ENCODE peak calls at places on chromosomes 11 and 22, in eight cellular contexts. X is transverse colon, F is stomach, A is HL-60, B is HCT116, R is sigmoid colon, V is GM12891, Y is GM23338. Q is an unnamed sample.

GRCh38 chr22:44423556-44423955 is 74.5 kb downstream of the RTL6 start:
- DNase-seq in X (no peak), F (no peak), A (no peak), B (no peak), R (peak; percentile 49), V (no peak), Y (no peak), Q (no peak)

GRCh38 chr11:19093976-19094375 is 23.0 kb upstream of the ZDHHC13 start:
- DNase-seq in X (no peak), F (no peak), A (peak; percentile 17), B (no peak), R (no peak), V (no peak), Y (no peak), Q (no peak)

GRCh38 chr22:45033136-45033535 is 23.3 kb upstream of the PHF21B start:
- DNase-seq in X (no peak), F (no peak), A (no peak), B (no peak), R (no peak), V (no peak), Y (no peak), Q (no peak)

GRCh38 chr11:1573847-1574255 is 1.8 kb upstream of the DUSP8 start:
- DNase-seq in X (peak; percentile 85), F (peak; percentile 87), A (no peak), B (peak; percentile 39), R (peak; percentile 71), V (no peak), Y (no peak), Q (peak; percentile 25)

GRCh38 chr22:46220921-46221320 is 29.2 kb downstream of the CDPF1 start:
- DNase-seq in X (no peak), F (no peak), A (no peak), B (no peak), R (no peak), V (no peak), Y (no peak), Q (no peak)

GRCh38 chr11:65316979-65317786 is 2.5 kb downstream of the CDC42EP2 start:
- DNase-seq in X (peak; percentile 80), F (peak; percentile 74), A (no peak), B (peak; percentile 55), R (peak; percentile 90), V (no peak), Y (peak; percentile 80), Q (no peak)

GRCh38 chr11:71251159-71251721 is 1.1 kb downstream of the SHANK2 start:
- DNase-seq in X (peak; percentile 25), F (peak; percentile 54), A (no peak), B (no peak), R (no peak), V (no peak), Y (peak; percentile 46), Q (no peak)

GRCh38 chr11:114219559-114220349 is 76.4 kb upstream of the NNMT start:
- DNase-seq in X (no peak), F (no peak), A (no peak), B (no peak), R (no peak), V (no peak), Y (no peak), Q (no peak)

GRCh38 chr11:24885580-24886173 is 388.8 kb downstream of the LUZP2 start:
- DNase-seq in X (no peak), F (no peak), A (no peak), B (no peak), R (no peak), V (no peak), Y (no peak), Q (no peak)

DNA sequence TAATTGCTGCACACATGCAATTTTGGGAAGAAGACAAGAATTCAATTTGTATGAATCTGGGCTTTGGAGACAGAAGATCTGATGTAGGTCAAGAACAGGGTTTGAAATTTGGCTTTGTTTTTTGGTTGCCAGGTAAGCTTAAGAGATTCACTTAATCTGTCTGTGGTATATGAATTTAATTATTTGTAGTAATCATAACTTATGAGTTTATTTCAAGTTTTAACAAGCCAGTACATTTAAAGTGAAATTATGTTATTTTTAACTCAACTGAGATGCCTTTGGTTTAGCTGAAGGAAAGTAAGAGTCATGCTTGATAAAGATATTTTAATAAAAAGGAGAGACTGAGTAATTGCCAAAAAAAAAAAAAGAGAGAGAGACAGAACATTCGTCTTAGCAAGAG is 384.1 kb downstream of the LUZP2 start:
- DNase-seq in X (no peak), F (no peak), A (no peak), B (no peak), R (no peak), V (no peak), Y (no peak), Q (no peak)
- TF ChIP-seq POLR2AphosphoS5 in X (no peak), F (no peak), A (no peak), B (no peak), R (no peak), V (no peak), Y (no peak), Q (no peak)

DNA sequence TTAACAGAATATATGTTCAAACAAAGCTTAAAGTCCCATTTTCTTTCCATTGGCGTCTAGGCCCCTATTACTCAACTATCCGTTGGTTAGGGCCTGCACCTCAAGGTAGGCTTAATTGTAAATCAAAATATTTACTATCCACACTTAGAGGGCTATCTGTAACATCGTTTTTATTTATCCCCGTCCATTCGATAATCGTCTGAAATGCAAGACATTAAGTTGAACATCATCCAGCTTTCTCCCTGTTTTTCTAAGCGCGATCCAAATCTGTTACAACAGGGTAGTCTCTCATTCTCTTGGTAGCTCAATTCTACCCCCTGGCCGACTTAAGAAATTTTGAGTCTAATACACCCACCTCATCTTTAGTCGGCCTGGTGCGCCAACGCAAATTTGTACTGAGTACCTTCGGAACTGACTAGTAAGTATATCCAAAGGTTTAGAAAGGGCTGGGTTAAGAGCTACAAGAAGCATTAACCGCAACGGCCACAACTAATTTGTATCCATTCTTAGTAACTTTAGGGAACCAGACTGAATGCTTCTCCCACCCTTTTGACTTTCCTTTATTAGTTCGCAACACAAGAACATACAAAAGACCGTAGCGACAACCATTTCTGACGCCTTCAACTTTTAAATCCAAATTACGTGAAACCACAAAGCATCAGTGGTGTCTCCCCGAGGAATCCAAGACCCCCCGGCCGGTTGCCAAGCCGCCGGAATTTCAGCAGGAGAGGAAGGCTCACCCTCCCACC is 1.1 kb upstream of the ZNF143 start:
- DNase-seq in X (peak; percentile 27), F (no peak), A (no peak), B (peak; percentile 22), R (no peak), V (no peak), Y (peak; percentile 41), Q (no peak)
- TF ChIP-seq POLR2AphosphoS5 in X (no peak), F (no peak), A (no peak), B (no peak), R (no peak), V (no peak), Y (no peak), Q (no peak)

GRCh38 chr22:24976442-24977218 is 24.1 kb downstream of the KIAA1671 start:
- DNase-seq in X (no peak), F (no peak), A (no peak), B (no peak), R (no peak), V (no peak), Y (no peak), Q (no peak)

GRCh38 chr22:24977370-24978230 is 25.1 kb downstream of the KIAA1671 start:
- DNase-seq in X (peak; percentile 68), F (no peak), A (no peak), B (no peak), R (peak; percentile 79), V (no peak), Y (no peak), Q (no peak)

GRCh38 chr22:24975125-24975640 is 22.7 kb downstream of the KIAA1671 start:
- DNase-seq in X (no peak), F (no peak), A (no peak), B (no peak), R (no peak), V (no peak), Y (no peak), Q (no peak)

GRCh38 chr22:24973867-24974266 is 21.4 kb downstream of the KIAA1671 start:
- DNase-seq in X (peak; percentile 85), F (peak; percentile 62), A (no peak), B (no peak), R (no peak), V (no peak), Y (no peak), Q (no peak)

DNA sequence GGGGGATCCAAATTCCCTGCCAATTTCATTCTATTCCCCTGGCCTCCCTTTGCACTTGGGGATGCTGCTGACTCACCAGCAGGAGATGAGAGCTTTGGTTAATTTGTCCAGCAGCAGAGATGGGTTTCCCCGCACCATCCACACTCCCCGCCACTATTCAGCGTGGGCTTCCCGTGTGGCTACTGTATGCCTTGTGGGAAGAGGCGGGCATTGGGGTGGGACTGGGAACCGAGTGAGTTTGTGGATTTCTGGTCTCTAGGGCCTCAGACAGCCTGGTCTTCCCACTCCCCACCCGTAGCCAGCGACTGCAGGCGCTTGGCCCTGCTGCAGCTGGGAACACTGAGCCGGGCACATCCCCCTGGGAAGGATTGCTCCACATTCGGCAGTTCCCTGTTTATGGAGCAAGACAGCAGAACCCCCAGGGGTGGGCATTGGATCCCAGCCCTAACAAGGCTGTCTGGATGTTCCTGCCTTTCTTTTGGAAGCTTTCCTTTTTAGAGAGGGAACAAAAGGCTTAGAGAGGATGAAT is 23.4 kb downstream of the KIAA1671 start:
- DNase-seq in X (no peak), F (no peak), A (no peak), B (no peak), R (peak; percentile 74), V (no peak), Y (no peak), Q (no peak)
- TF ChIP-seq POLR2AphosphoS5 in X (no peak), F (no peak), A (no peak), B (no peak), R (no peak), V (no peak), Y (no peak), Q (no peak)

GRCh38 chr22:19448739-19449421 is 1.4 kb upstream of the C22orf39 start:
- DNase-seq in X (no peak), F (no peak), A (no peak), B (no peak), R (no peak), V (no peak), Y (no peak), Q (no peak)

GRCh38 chr22:19446603-19447387 is 716 bp downstream of the C22orf39 start:
- DNase-seq in X (peak; percentile 12), F (no peak), A (no peak), B (no peak), R (no peak), V (no peak), Y (peak; percentile 86), Q (no peak)

GRCh38 chr22:19449422-19449767 is 1.9 kb upstream of the C22orf39 start:
- DNase-seq in X (no peak), F (no peak), A (no peak), B (no peak), R (no peak), V (no peak), Y (no peak), Q (no peak)

GRCh38 chr22:19447388-19448075 is at the start of gene C22orf39:
- DNase-seq in X (peak; percentile 92), F (peak; percentile 89), A (peak; percentile 84), B (peak; percentile 82), R (peak; percentile 96), V (peak; percentile 94), Y (peak; percentile 98), Q (peak; percentile 91)

DNA sequence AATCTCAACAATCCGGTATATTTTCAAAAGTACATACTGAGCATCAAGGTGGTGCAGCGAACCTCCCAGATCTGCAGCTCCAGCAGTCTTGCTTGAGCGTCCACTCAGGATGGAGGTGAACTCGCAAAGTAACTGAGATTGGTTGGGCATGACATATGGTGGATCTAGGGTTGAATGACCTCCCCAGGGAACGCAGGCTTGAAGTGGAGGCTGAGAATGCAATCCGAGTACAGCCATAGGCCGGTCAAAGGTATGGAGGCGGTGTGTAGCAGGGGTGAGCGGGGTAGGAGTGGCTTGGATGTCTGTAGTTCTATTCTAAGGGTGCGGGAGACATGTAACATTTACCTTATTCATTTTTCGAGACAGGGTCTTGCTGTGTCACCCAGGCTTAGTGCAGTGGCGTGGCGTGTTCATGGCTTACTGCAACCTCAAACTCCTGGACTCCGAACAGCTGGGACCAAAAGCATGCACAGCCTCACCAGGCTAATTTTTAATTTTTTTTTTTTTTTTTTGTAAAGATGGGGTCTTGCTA is 631 bp upstream of the C22orf39 start:
- DNase-seq in X (peak; percentile 57), F (peak; percentile 28), A (no peak), B (no peak), R (peak; percentile 72), V (peak; percentile 53), Y (peak; percentile 60), Q (peak; percentile 53)
- TF ChIP-seq POLR2AphosphoS5 in X (peak; percentile 5), F (no peak), A (no peak), B (no peak), R (no peak), V (peak; percentile 23), Y (no peak), Q (peak; percentile 63)

Q was measured in GM12892.